ENCODE peak calls at places on chromosome 3, in five cellular contexts. L, P, J, W and S are unnamed samples.

GRCh38 chr3:146314871-146315270 is 64.0 kb upstream of the PLSCR4 start:
- DNase-seq in L (no peak), P (no peak), J (no peak), W (no peak), S (no peak)

GRCh38 chr3:155106059-155106458 is 25.9 kb downstream of the MME start:
- DNase-seq in L (no peak), P (no peak), J (no peak), W (no peak), S (no peak)

GRCh38 chr3:71568217-71568616 is 15.3 kb downstream of the FOXP1 start:
- DNase-seq in L (no peak), P (no peak), J (no peak), W (no peak), S (no peak)

GRCh38 chr3:49173792-49174170 is 2.4 kb downstream of the KLHDC8B start:
- DNase-seq in L (no peak), P (no peak), J (no peak), W (no peak), S (no peak)

GRCh38 chr3:10495003-10495402 is 10.4 kb downstream of the ATP2B2 start:
- DNase-seq in L (no peak), P (peak), J (no peak), W (peak), S (peak)

GRCh38 chr3:190169877-190170276 is 49.2 kb upstream of the P3H2 start:
- DNase-seq in L (no peak), P (no peak), J (no peak), W (no peak), S (no peak)

GRCh38 chr3:178990293-178990692 is 81.3 kb downstream of the ZMAT3 start:
- DNase-seq in L (no peak), P (no peak), J (no peak), W (no peak), S (no peak)

GRCh38 chr3:42709621-42710020 is 7.0 kb upstream of the HHATL start:
- DNase-seq in L (no peak), P (no peak), J (no peak), W (no peak), S (no peak)

GRCh38 chr3:139127101-139127500 is 82.4 kb upstream of the PRR23C start:
- DNase-seq in L (no peak), P (no peak), J (no peak), W (no peak), S (no peak)

GRCh38 chr3:44132061-44132460 is 109.6 kb upstream of the TOPAZ1 start:
- DNase-seq in L (no peak), P (no peak), J (no peak), W (no peak), S (no peak)

GRCh38 chr3:53150247-53151085 is 10.5 kb upstream of the PRKCD start:
- DNase-seq in L (no peak), P (no peak), J (no peak), W (no peak), S (no peak)

GRCh38 chr3:99865321-99865720 is 47.7 kb downstream of the CMSS1 start:
- DNase-seq in L (no peak), P (no peak), J (no peak), W (no peak), S (no peak)

GRCh38 chr3:197541756-197542539 is 13.8 kb downstream of the BDH1 start:
- DNase-seq in L (no peak), P (no peak), J (no peak), W (peak), S (peak)

GRCh38 chr3:52225452-52226228 is at the start of gene TLR9:
- DNase-seq in L (no peak), P (no peak), J (peak), W (no peak), S (no peak)

GRCh38 chr3:4826237-4827100 is 152.8 kb upstream of the BHLHE40 start:
- DNase-seq in L (no peak), P (no peak), J (no peak), W (no peak), S (no peak)

GRCh38 chr3:120645083-120645800 is 36.8 kb downstream of the HGD start:
- DNase-seq in L (no peak), P (no peak), J (no peak), W (no peak), S (no peak)

GRCh38 chr3:40546811-40547210 is 22.1 kb downstream of the ZNF621 start:
- DNase-seq in L (no peak), P (no peak), J (no peak), W (no peak), S (no peak)

GRCh38 chr3:39279745-39280517 is at the start of gene CX3CR1:
- DNase-seq in L (no peak), P (no peak), J (no peak), W (no peak), S (no peak)

GRCh38 chr3:98564282-98565005 is 29.0 kb downstream of the CPOX start:
- DNase-seq in L (no peak), P (no peak), J (no peak), W (no peak), S (no peak)

GRCh38 chr3:51937611-51938450 is 3.9 kb downstream of the RRP9 start:
- DNase-seq in L (no peak), P (no peak), J (no peak), W (no peak), S (no peak)

GRCh38 chr3:172289583-172289982 is 158.7 kb downstream of the GHSR start:
- DNase-seq in L (no peak), P (no peak), J (no peak), W (no peak), S (peak)

GRCh38 chr3:117261907-117262518 is 552.4 kb downstream of the TUSC7 start:
- DNase-seq in L (no peak), P (peak), J (no peak), W (no peak), S (no peak)

GRCh38 chr3:13014755-13015285 is 58.4 kb downstream of the IQSEC1 start:
- DNase-seq in L (no peak), P (no peak), J (no peak), W (no peak), S (no peak)

GRCh38 chr3:49358217-49358883 is at the start of gene GPX1:
- DNase-seq in L (peak), P (peak), J (peak), W (no peak), S (peak)

GRCh38 chr3:32460031-32460749 is 42.5 kb downstream of the CMTM6 start:
- DNase-seq in L (peak), P (no peak), J (no peak), W (peak), S (peak)

GRCh38 chr3:154334973-154335420 is 10.7 kb upstream of the DHX36 start:
- DNase-seq in L (no peak), P (peak), J (no peak), W (peak), S (peak)

GRCh38 chr3:119304201-119304713 is 10.1 kb downstream of the ARHGAP31 start:
- DNase-seq in L (no peak), P (no peak), J (no peak), W (no peak), S (no peak)

GRCh38 chr3:181278468-181279238 is 289.1 kb upstream of the DNAJC19 start:
- DNase-seq in L (no peak), P (no peak), J (no peak), W (no peak), S (peak)

GRCh38 chr3:24086597-24087369 is 141.7 kb downstream of the NR1D2 start:
- DNase-seq in L (no peak), P (peak), J (no peak), W (no peak), S (no peak)

GRCh38 chr3:65669163-65669875 is 369.4 kb downstream of the MAGI1 start:
- DNase-seq in L (no peak), P (peak), J (no peak), W (no peak), S (no peak)
- H3K4me2 ChIP-seq in L (no peak), P (peak), J (no peak), W (no peak), S (no peak)

DNA sequence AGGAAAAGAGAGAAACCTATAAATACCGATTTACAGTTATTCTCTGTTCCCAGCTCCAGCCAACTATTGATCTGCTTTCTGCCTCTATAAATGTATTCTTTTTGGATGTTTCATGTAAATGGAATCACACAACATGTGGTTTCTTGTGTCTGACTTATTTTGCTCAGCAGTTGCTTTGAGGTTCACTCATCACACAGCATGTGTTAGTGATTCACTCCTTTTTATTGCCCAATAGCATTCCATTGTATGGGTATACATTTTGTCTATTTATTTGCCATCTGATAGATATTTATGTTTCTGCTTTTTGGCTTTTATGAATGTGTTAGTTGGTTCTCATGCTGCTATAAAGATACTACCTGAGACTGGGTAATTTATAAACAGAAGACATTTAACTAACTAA is 23.6 kb downstream of the CCR1 start:
- DNase-seq in L (no peak), P (no peak), J (no peak), W (no peak), S (no peak)
- TF ChIP-seq CREB1 in L (no peak), P (no peak), J (no peak), W (no peak), S (no peak)

DNA sequence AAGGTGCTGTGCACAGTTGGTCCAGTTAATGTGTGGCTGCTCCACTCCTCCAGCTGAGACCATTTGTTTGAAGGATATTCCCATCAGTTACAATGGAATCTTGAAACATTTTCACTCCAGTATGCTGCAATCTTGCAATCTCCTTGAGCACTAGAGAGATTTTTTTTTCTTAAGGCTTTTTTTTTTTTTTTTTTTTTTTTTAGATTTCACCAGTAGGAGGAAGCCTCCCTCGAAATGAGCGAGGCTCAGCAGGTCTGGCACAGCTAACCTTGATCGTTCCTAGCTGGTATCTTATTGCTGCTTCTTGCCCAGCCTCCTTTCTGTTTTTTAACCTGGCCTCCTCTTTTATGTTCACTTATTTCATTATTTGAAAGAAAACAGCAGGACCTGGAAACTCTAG is 48.1 kb downstream of the RAP2B start:
- DNase-seq in L (no peak), P (no peak), J (no peak), W (no peak), S (peak)
- H3K4me2 ChIP-seq in L (peak), P (no peak), J (no peak), W (peak), S (peak)

GRCh38 chr3:129940086-129940485 is 34.4 kb upstream of the TRH start:
- DNase-seq in L (no peak), P (no peak), J (no peak), W (no peak), S (no peak)
- TF ChIP-seq CREB1 in L (no peak), P (no peak), J (no peak), W (no peak), S (no peak)

GRCh38 chr3:46992231-46992630 is 12.8 kb downstream of the NBEAL2 start:
- DNase-seq in L (no peak), P (no peak), J (no peak), W (no peak), S (no peak)

GRCh38 chr3:46989146-46989810 is 9.8 kb downstream of the NBEAL2 start:
- DNase-seq in L (no peak), P (no peak), J (no peak), W (peak), S (peak)

GRCh38 chr3:46990573-46991374 is 11.3 kb downstream of the NBEAL2 start:
- DNase-seq in L (no peak), P (no peak), J (peak), W (no peak), S (no peak)

GRCh38 chr3:46993292-46993691 is 13.8 kb downstream of the NBEAL2 start:
- DNase-seq in L (no peak), P (no peak), J (no peak), W (no peak), S (no peak)

DNA sequence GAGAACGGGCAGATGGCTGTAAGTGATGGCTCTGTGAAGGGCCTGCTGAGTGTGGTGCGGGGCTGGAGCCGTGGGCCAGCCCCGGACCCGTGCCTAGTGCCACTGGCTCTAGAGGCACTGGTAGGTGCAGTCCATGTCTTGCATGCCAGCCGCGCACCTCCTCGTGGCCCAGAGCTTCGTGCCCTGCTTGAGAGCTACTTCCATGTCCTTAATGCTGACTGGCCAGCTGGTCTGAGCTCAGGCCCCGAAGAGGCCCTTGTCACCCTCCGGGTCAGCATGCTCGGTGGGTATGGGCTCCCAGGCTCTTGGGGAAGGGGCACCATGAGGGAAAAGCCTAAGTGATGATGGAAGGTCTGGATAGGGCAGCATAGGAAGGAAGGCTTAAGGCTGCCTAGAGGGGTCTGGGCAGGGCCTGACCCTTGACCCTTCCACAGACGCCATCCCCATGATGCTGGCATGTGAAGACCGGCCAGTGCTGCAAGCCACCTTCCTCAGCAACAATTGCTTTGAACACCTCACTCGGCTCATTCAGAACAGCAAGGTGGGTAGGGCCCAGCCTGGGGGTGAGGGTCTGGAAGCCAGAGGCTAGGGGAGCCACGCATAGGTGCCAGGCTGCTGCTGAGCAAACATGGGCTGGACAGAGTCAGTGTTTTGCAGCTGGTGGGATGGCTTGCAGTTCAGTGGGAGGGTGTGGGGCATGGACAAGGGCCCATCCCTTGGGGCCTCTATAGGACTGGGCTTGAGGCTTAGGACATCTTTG is 12.1 kb downstream of the NBEAL2 start:
- DNase-seq in L (no peak), P (no peak), J (no peak), W (no peak), S (no peak)
- H3K4me2 ChIP-seq in L (no peak), P (no peak), J (peak), W (no peak), S (no peak)

DNA sequence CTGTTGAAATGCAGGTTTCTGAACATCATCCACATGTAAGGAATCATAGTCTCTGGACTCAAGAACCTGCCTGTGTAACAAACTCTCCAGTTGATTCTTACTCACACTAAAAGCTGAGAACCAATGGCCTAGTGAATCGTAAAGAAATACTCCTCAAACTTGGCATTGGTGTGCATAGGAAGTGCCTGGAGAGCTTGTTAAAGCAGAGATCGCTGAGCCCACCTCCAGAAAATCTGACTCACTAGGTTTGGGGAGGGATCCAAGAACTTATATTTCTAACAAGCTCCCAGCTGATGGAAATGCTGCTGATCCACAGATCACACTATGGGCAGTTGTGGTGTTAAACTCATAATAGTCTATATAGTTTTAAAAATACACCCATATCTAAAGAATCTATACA is 55.8 kb upstream of the LMCD1 start:
- DNase-seq in L (no peak), P (no peak), J (no peak), W (no peak), S (no peak)
- TF ChIP-seq CREB1 in L (no peak), P (no peak), J (no peak), W (no peak), S (no peak)

GRCh38 chr3:194058189-194058571 is 77.8 kb upstream of the HES1 start:
- DNase-seq in L (peak), P (peak), J (no peak), W (peak), S (peak)
- H3K4me2 ChIP-seq in L (peak), P (peak), J (peak), W (peak), S (peak)

GRCh38 chr3:188158731-188159355 is 4.9 kb downstream of the LPP start:
- DNase-seq in L (no peak), P (no peak), J (no peak), W (no peak), S (no peak)
- TF ChIP-seq CREB1 in L (no peak), P (no peak), J (no peak), W (no peak), S (no peak)

GRCh38 chr3:66989860-66990696 is 8.0 kb upstream of the KBTBD8 start:
- DNase-seq in L (no peak), P (peak), J (peak), W (peak), S (peak)
- H3K4me2 ChIP-seq in L (peak), P (peak), J (peak), W (no peak), S (peak)